ENCODE peak calls at places on chromosomes 12 and 14, in seven cellular contexts. K is K562, J is IMR-90, L is Peyer's patch, M is heart left ventricle, X is gastrocnemius medialis, F is transverse colon. R is an unnamed sample.

GRCh38 chr12:3236345-3237153 is 159.4 kb downstream of the TSPAN9 start:
- DNase-seq in F (peak; percentile 21), K (peak; percentile 56), X (peak; percentile 42), J (peak; percentile 72), L (peak; percentile 62), M (peak; percentile 65), R (no peak)

GRCh38 chr14:90419200-90419599 is 22.4 kb downstream of the CALM1 start:
- DNase-seq in X (no peak), L (peak; percentile 60), F (peak; percentile 60), J (peak; percentile 98), K (no peak), M (peak; percentile 85), R (peak; percentile 49)

GRCh38 chr12:19970116-19970515 is 398.2 kb upstream of the PDE3A start:
- DNase-seq in L (no peak), K (no peak), J (peak; percentile 61), M (no peak), X (no peak), F (no peak), R (no peak)

GRCh38 chr12:19223018-19223417 is 93.5 kb downstream of the PLEKHA5 start:
- DNase-seq in F (no peak), K (no peak), X (no peak), L (no peak), J (no peak), M (no peak), R (no peak)

GRCh38 chr12:98464155-98464554 is 51.2 kb upstream of the TMPO start:
- DNase-seq in M (no peak), X (no peak), K (no peak), L (no peak), F (no peak), J (peak; percentile 31), R (no peak)

GRCh38 chr12:74624206-74624605 is 86.6 kb downstream of the ATXN7L3B start:
- DNase-seq in L (no peak), J (no peak), K (no peak), F (no peak), X (no peak), M (no peak), R (no peak)

GRCh38 chr12:60191271-60191670 is 595.4 kb downstream of the SLC16A7 start:
- DNase-seq in L (no peak), K (no peak), X (no peak), F (no peak), J (no peak), M (no peak), R (no peak)

GRCh38 chr14:67622675-67623074 is 3.0 kb downstream of the ARG2 start:
- DNase-seq in F (no peak), L (no peak), M (no peak), K (peak; percentile 52), X (no peak), J (peak; percentile 85), R (peak; percentile 57)

GRCh38 chr14:32370720-32371119 is 41.6 kb downstream of the AKAP6 start:
- DNase-seq in K (no peak), F (no peak), M (no peak), J (peak; percentile 89), L (no peak), X (no peak), R (no peak)

GRCh38 chr14:49401373-49401772 is 184.8 kb downstream of the RPS29 start:
- DNase-seq in K (no peak), J (no peak), X (no peak), L (no peak), M (no peak), F (no peak), R (no peak)

GRCh38 chr12:14171111-14171510 is 189.7 kb upstream of the GRIN2B start:
- DNase-seq in F (no peak), J (no peak), L (no peak), K (no peak), X (no peak), M (no peak), R (no peak)

GRCh38 chr12:14164266-14164665 is 182.9 kb upstream of the GRIN2B start:
- DNase-seq in J (no peak), F (no peak), L (no peak), X (no peak), K (no peak), M (no peak), R (no peak)

DNA sequence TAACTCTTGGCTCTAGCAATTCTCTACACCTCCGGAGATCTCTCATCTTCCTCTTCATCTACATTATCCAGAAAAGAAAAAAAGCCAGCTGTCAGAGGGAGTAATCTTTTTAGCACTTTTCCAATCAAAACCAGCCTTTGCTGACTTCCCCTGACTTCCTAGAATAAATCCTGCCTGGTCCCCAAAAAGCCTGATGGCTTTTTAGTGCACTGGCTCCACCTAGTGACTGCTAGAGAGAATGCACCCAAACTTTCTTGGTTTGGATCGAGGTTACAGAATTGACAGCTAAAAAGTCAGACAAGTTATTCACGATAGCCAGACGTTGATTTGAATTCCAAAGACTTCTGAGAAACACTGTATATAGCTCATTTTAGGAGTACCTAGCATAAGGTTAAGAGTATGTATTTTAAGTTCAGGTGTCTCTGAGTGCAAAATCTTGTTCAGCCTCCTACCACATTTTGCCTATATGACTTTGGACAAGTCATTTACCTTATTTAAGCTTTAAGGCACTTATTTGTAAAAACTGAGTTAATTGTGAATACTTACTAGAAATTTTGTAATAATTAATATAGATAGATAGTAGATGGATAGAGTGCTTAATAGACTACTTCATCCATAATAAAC is 185.7 kb upstream of the GRIN2B start:
- DNase-seq in K (peak; percentile 49), J (peak; percentile 41), M (peak; percentile 21), L (peak; percentile 66), F (peak; percentile 46), X (no peak), R (peak; percentile 15)
- TF ChIP-seq POLR2A in K (no peak), J (no peak), M (no peak), L (no peak), F (no peak), X (no peak), R (no peak)

GRCh38 chr14:100285021-100285912 is 21.0 kb downstream of the SLC25A29 start:
- DNase-seq in X (no peak), F (peak; percentile 77), M (peak; percentile 81), J (peak; percentile 32), L (peak; percentile 80), K (peak; percentile 93), R (peak; percentile 39)

GRCh38 chr14:100282083-100282350 is 24.2 kb downstream of the SLC25A29 start:
- DNase-seq in F (no peak), K (no peak), M (no peak), X (no peak), J (no peak), L (no peak), R (no peak)

GRCh38 chr14:100283984-100284881 is 22.0 kb downstream of the SLC25A29 start:
- DNase-seq in J (no peak), F (peak; percentile 8), L (peak; percentile 45), K (no peak), M (no peak), X (no peak), R (no peak)

GRCh38 chr14:100281286-100282082 is 24.8 kb downstream of the SLC25A29 start:
- DNase-seq in M (no peak), L (peak; percentile 43), J (no peak), K (no peak), F (no peak), X (no peak), R (no peak)

GRCh38 chr14:100282766-100283419 is 23.4 kb downstream of the SLC25A29 start:
- DNase-seq in L (peak; percentile 39), J (no peak), K (no peak), M (no peak), X (no peak), F (peak; percentile 5), R (peak; percentile 41)
- TF ChIP-seq POLR2A in L (no peak), J (no peak), K (no peak), M (no peak), X (no peak), F (no peak), R (no peak)

DNA sequence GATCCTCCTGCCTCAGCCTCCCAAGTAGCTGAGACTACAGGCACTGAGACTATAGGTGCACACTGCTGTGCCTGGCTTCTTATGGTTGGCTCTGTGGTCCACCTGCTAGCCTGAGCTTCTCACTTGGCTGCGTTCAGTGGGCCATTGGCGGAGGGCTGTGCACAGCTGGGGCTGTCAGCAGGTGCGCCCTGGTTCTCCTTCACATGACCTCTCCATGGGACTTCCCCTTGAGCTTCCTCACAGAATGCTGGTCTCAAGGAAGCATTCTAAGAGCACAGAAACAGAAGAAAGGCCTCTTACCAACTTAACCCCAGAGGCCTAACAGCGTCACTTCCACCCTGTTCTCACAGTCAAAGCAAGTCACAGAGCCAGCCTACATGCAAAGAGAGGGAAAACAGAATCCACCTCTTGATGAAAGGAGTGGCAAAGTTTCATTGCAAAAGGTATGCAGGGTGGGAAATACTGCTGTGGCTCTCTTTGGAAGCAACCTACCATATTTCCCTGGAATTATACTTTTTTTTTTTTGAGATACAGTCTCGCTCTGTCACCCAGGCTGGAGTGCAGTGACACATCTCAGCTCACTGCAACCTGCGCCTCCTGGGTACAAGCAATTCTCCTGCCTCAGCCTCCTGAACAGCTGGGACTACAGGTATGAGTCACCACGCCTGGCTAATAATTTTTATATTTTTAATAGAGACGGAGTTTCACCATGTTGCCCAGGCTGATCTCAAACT is 9.3 kb downstream of the RILPL2 start:
- DNase-seq in J (no peak), X (no peak), M (no peak), F (peak; percentile 37), L (peak; percentile 88), K (no peak), R (no peak)
- TF ChIP-seq POLR2A in J (no peak), X (no peak), M (no peak), F (no peak), L (no peak), K (no peak), R (no peak)

GRCh38 chr12:12724421-12725085 is 7.4 kb downstream of the CDKN1B start:
- DNase-seq in M (no peak), F (no peak), J (no peak), K (peak; percentile 38), L (peak; percentile 55), X (no peak), R (no peak)

GRCh38 chr12:12725086-12725955 is 8.2 kb downstream of the CDKN1B start:
- DNase-seq in F (peak; percentile 95), X (peak; percentile 89), J (peak; percentile 100), L (peak; percentile 98), M (peak; percentile 93), K (peak; percentile 85), R (peak; percentile 94)

GRCh38 chr12:12722351-12723146 is 5.4 kb downstream of the CDKN1B start:
- DNase-seq in M (no peak), L (no peak), K (no peak), F (no peak), J (peak; percentile 53), X (no peak), R (no peak)

GRCh38 chr12:12723147-12723680 is 6.0 kb downstream of the CDKN1B start:
- DNase-seq in F (no peak), K (no peak), J (peak; percentile 37), M (no peak), L (no peak), X (no peak), R (no peak)

DNA sequence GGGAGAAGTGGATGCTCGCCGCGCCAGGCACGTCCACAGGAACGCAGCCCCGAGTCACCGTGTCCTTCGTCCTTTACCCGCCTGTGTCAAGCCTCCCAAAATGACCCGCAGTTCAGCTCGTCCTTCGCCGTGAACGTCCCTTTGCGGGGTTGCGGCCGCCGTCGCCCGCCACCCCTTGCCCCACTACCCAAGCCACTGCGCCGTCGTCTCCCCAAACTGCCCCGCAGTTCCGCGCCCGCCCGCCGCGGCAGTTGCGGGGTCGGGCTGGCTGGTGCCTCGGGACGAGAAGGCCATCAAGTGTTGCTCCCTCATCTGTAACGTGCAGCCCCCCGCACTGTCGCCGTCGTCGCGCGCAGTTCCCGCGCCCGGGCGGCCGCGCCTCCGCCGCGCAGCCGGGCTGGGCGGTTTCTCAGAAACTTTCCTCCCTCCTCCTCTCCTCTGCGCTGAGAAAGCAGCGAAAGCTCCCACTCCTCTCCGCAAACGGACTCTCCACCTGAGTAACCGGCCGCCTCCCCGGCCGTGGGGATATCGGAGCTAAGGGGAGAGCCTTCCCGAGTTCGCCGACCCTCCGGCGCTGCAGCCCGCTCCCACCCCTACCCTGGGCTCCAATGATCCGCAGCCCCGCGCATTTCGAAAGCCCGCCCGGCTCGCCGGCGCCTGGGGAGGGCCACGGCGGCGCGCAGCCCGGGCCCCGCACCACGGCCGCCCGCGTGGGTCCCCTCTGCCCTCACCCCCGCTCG is 6.7 kb downstream of the CDKN1B start:
- DNase-seq in X (no peak), L (peak; percentile 69), M (peak; percentile 59), K (peak; percentile 30), F (peak; percentile 54), J (peak; percentile 25), R (no peak)
- TF ChIP-seq POLR2A in X (no peak), L (no peak), M (no peak), K (peak; percentile 48), F (peak; percentile 52), J (no peak), R (no peak)

R was measured in prostate gland.